ENCODE peak calls at places on chromosomes 11 and 22, in eight cellular contexts. M is fibroblast of lung; I is aorta; Z is MM.1S; T is naive thymus-derived CD4-positive, alpha-beta T cell; F is cardiac muscle cell; G is H1; P is GM12878. R is an unnamed sample.

GRCh38 chr11:44421090-44421675 is 111.2 kb upstream of the ALX4 start:
- DNase-seq in I (no peak), G (no peak), F (no peak), Z (no peak), M (no peak), T (no peak), P (no peak), R (no peak)

GRCh38 chr11:27380796-27381195 is 17.8 kb upstream of the CCDC34 start:
- DNase-seq in G (no peak), Z (no peak), T (no peak), M (no peak), F (no peak), P (no peak), I (no peak), R (no peak)

GRCh38 chr11:89452780-89453179 is 38.4 kb downstream of the NOX4 start:
- DNase-seq in I (no peak), F (no peak), T (no peak), P (no peak), G (no peak), Z (no peak), M (no peak), R (no peak)

GRCh38 chr11:27391336-27392015 is 28.5 kb upstream of the CCDC34 start:
- DNase-seq in T (no peak), I (no peak), M (no peak), F (no peak), Z (no peak), P (no peak), G (no peak), R (no peak)

GRCh38 chr11:75562836-75563484 is 907 bp downstream of the SERPINH1 start:
- DNase-seq in Z (no peak), G (no peak), T (no peak), M (no peak), I (no peak), F (peak), P (no peak), R (no peak)

GRCh38 chr11:27456140-27456801 is 16.3 kb downstream of the LGR4 start:
- DNase-seq in M (no peak), T (no peak), Z (no peak), F (no peak), I (no peak), G (no peak), P (no peak), R (no peak)

GRCh38 chr22:49966716-49967332 is 6.3 kb downstream of the PIM3 start:
- DNase-seq in T (no peak), P (no peak), M (peak), G (no peak), F (peak), I (peak), Z (no peak), R (no peak)

GRCh38 chr22:43006016-43006505 is 8.9 kb downstream of the PACSIN2 start:
- DNase-seq in M (no peak), T (no peak), F (no peak), Z (no peak), G (no peak), P (no peak), I (no peak), R (no peak)

GRCh38 chr11:131412061-131412460 is 41.6 kb downstream of the NTM start:
- DNase-seq in F (no peak), G (no peak), Z (no peak), T (no peak), P (no peak), M (no peak), I (no peak), R (no peak)

GRCh38 chr22:22742641-22743040 is 98.2 kb downstream of the GGTLC2 start:
- DNase-seq in G (no peak), M (no peak), I (no peak), F (no peak), Z (no peak), T (no peak), P (no peak), R (no peak)

GRCh38 chr11:85685131-85685819 is 720 bp downstream of the CCDC89 start:
- DNase-seq in G (no peak), M (peak), T (no peak), I (peak), F (peak), P (no peak), Z (no peak), R (no peak)

GRCh38 chr22:36433318-36434231 is 45.8 kb upstream of the MYH9 start:
- DNase-seq in T (no peak), Z (no peak), G (no peak), I (no peak), P (no peak), M (no peak), F (no peak), R (no peak)

GRCh38 chr11:110691961-110692360 is 20.3 kb downstream of the ARHGAP20 start:
- DNase-seq in G (no peak), M (no peak), T (no peak), Z (no peak), F (no peak), P (no peak), I (no peak), R (no peak)

GRCh38 chr11:720642-721346 is 14.8 kb downstream of the EPS8L2 start:
- DNase-seq in T (peak), Z (no peak), F (peak), P (no peak), I (peak), G (no peak), M (peak), R (no peak)
- H3K27ac ChIP-seq in T (no peak), Z (no peak), F (no peak), P (no peak), I (no peak), G (no peak), M (no peak), R (no peak)

DNA sequence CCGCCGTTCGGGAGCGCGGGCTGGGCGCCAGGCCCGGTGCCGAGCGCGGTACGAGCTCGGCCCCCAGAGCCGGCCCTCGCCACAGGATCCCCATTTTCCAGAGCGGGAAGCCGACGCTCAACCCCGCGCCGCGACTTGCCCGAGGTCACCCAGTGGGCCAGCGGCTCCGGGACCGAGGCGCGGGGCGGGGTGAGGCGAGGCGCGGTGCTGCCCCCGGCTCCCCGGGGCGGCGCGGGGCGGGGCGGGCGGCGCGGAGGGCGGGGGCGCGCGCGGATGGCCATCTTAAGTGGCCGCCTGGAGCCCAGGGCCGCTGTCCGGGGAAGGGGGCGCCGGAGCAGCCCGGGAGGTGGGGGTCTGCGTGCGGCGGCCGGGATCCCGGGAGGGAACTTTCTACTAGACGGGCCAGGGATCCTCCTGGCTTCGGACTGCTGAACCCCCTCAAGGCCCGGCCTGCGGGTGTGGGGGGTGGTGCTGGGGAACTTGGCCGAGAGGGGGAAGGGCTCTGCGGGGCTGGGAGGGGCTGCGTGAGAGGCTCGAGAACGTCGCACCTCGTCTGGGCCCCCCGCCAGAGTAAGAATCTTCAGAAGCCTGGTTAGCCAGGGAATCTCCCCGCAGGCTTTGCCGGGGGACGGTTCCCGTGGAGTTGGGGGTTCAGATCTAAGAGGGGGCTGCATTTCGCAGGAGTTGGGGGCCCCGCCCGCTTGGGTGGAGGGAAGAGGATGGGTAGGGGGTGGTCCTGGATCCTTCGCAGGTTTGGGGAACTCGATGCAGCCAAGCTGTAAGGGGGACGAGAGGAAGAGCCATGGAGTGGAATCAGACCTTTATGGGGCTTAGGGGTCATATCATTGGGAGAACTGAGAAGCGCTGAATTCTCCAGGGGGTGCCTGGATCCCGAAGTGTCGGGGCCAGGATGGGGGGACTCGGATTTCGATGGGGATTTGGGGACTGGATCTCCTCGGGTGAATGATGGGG is 666 bp upstream of the INPPL1 start:
- DNase-seq in F (peak), G (no peak), T (peak), M (peak), P (no peak), I (peak), Z (peak), R (no peak)
- H3K4me3 ChIP-seq in F (peak), G (peak), T (peak), M (peak), P (peak), I (peak), Z (peak), R (peak)

GRCh38 chr11:16941935-16942334 is 72.3 kb downstream of the PLEKHA7 start:
- DNase-seq in G (no peak), I (no peak), T (no peak), Z (no peak), M (no peak), F (no peak), P (no peak), R (no peak)

GRCh38 chr11:16942917-16943316 is 71.3 kb downstream of the PLEKHA7 start:
- DNase-seq in I (no peak), T (no peak), Z (no peak), P (no peak), M (peak), G (no peak), F (no peak), R (no peak)

GRCh38 chr11:16945671-16946469 is 68.3 kb downstream of the PLEKHA7 start:
- DNase-seq in I (no peak), T (no peak), F (peak), Z (peak), P (peak), G (no peak), M (peak), R (peak)

GRCh38 chr11:16942342-16942741 is 71.9 kb downstream of the PLEKHA7 start:
- DNase-seq in T (no peak), F (peak), Z (no peak), M (peak), G (no peak), I (no peak), P (no peak), R (no peak)

GRCh38 chr11:16946477-16947282 is 67.5 kb downstream of the PLEKHA7 start:
- DNase-seq in Z (peak), T (no peak), I (no peak), F (no peak), M (no peak), P (peak), G (no peak), R (no peak)
- H3K27ac ChIP-seq in Z (peak), T (no peak), I (no peak), F (no peak), M (no peak), P (peak), G (no peak), R (no peak)

GRCh38 chr11:115505165-115505564 is 950 bp upstream of the CADM1 start:
- DNase-seq in M (no peak), G (no peak), I (no peak), T (no peak), P (no peak), F (peak), Z (peak), R (no peak)
- H3K4me3 ChIP-seq in M (peak), G (peak), I (no peak), T (peak), P (no peak), F (peak), Z (peak), R (peak)

GRCh38 chr11:63979426-63979825 is 5.0 kb downstream of the COX8A start:
- DNase-seq in I (no peak), G (no peak), P (no peak), Z (no peak), M (no peak), F (no peak), T (no peak), R (no peak)
- H3K27ac ChIP-seq in I (no peak), G (no peak), P (no peak), Z (no peak), M (no peak), F (peak), T (no peak), R (no peak)

GRCh38 chr11:67375320-67376021 is 2.1 kb upstream of the CLCF1 start:
- DNase-seq in T (no peak), Z (no peak), P (no peak), I (no peak), F (no peak), M (no peak), G (no peak), R (no peak)

GRCh38 chr11:67376022-67376386 is 2.6 kb upstream of the CLCF1 start:
- DNase-seq in G (no peak), M (no peak), Z (no peak), I (no peak), T (no peak), F (no peak), P (no peak), R (no peak)

GRCh38 chr11:67373916-67374570 is 645 bp upstream of the CLCF1 start:
- DNase-seq in I (peak), F (peak), M (peak), Z (peak), P (no peak), G (peak), T (no peak), R (no peak)

GRCh38 chr11:67372993-67373915 is at the start of gene CLCF1:
- DNase-seq in F (peak), I (peak), M (peak), Z (peak), P (no peak), T (peak), G (no peak), R (no peak)

DNA sequence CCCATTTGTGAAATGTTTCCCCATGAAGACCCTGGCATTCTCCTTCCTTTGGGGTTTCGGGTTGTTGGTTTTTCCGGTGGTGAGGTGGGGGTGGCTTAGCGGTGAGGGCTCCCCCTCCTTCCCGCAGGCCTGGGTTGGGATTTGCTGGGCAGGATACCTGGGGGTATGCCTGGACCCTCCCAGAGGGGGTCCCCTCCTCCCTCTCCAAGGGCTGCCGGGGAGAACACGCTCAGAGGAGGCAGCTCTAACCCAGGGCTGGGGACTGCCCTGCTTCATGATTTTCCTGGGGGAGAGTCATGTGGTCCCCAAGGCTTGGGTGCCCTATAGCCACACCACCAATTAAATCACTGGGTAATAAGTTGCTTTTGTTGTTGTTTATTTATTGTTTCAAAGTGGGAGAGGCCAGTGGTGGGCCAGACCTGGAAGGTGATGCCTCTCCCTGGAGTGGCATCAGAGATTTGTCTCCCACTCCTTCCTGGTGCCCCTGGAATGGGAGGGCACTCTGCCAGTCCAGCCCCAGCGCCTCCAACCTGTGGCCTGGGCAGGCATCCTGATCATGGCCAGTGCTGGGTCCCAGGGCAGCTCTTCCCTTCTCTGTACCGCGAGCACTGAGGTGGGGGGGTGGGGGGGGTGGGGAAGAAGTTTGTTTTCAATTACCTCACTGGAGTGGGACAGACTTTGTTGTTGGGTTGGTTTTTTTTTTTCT is 1.3 kb upstream of the CLCF1 start:
- DNase-seq in I (no peak), G (no peak), M (no peak), Z (no peak), F (no peak), T (no peak), P (no peak), R (no peak)
- H3K4me3 ChIP-seq in I (no peak), G (peak), M (no peak), Z (no peak), F (no peak), T (peak), P (no peak), R (peak)

DNA sequence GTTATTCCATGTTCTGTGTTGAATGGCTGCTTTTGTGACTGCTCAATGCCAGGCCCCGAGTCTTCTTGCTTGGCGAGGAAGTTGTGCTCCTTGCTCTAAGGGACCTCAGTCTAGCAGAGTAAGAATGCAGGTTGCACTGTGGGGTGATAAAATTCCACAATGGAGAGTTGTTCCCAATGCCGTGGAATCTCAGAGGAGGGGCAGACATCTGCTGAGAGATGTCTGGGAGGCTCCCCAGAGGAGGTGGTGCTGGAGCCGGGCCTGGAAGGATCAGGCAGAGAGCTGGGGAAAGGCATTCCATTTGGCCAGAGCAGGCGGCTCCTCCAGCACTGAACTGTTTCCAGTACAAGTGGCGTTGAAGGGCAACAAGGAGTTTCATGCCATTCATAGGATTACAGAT is 55.2 kb downstream of the ST3GAL4 start:
- DNase-seq in I (peak), T (no peak), Z (no peak), P (no peak), G (no peak), M (no peak), F (no peak), R (no peak)
- H3K27ac ChIP-seq in I (no peak), T (no peak), Z (no peak), P (no peak), G (no peak), M (peak), F (no peak), R (no peak)

GRCh38 chr22:20032407-20032991 is 11.6 kb downstream of the TANGO2 start:
- DNase-seq in F (no peak), I (no peak), G (no peak), M (no peak), Z (no peak), P (no peak), T (no peak), R (no peak)
- H3K4me3 ChIP-seq in F (no peak), I (no peak), G (no peak), M (no peak), Z (no peak), P (no peak), T (no peak), R (no peak)

R was measured in iPS DF 6.9.